ENCODE peak calls at places on chromosomes 1 and 21, in nine cellular contexts. One of them, this sample, is unnamed.

GRCh38 chr1:207805841-207806421 is 54.1 kb downstream of the CD46 start:
- DNase-seq in transverse colon: peak; percentile 63
- DNase-seq in cardiac muscle cell: no peak
- DNase-seq in fibroblast of lung: peak; percentile 96
- DNase-seq in effector memory CD4-positive, alpha-beta T cell: no peak
- DNase-seq in body of pancreas: peak; percentile 91
- DNase-seq in PC-3: peak; percentile 94
- DNase-seq in neuronal stem cell: no peak
- DNase-seq in mammary epithelial cell: peak; percentile 91
- DNase-seq in this sample: no peak

GRCh38 chr1:7784492-7785071 is 491 bp downstream of the PER3 start:
- DNase-seq in neuronal stem cell: no peak
- DNase-seq in effector memory CD4-positive, alpha-beta T cell: no peak
- DNase-seq in cardiac muscle cell: no peak
- DNase-seq in body of pancreas: peak; percentile 49
- DNase-seq in PC-3: no peak
- DNase-seq in mammary epithelial cell: no peak
- DNase-seq in fibroblast of lung: no peak
- DNase-seq in transverse colon: peak; percentile 19
- DNase-seq in this sample: no peak

GRCh38 chr1:245278846-245279245 is 124.1 kb downstream of the KIF26B start:
- DNase-seq in fibroblast of lung: no peak
- DNase-seq in mammary epithelial cell: no peak
- DNase-seq in PC-3: no peak
- DNase-seq in transverse colon: no peak
- DNase-seq in cardiac muscle cell: peak; percentile 51
- DNase-seq in neuronal stem cell: no peak
- DNase-seq in effector memory CD4-positive, alpha-beta T cell: no peak
- DNase-seq in body of pancreas: no peak
- DNase-seq in this sample: no peak

GRCh38 chr1:234607091-234608025 is 2.6 kb downstream of the IRF2BP2 start:
- DNase-seq in effector memory CD4-positive, alpha-beta T cell: peak; percentile 10
- DNase-seq in PC-3: peak; percentile 25
- DNase-seq in neuronal stem cell: peak; percentile 64
- DNase-seq in fibroblast of lung: no peak
- DNase-seq in body of pancreas: peak; percentile 51
- DNase-seq in cardiac muscle cell: peak; percentile 59
- DNase-seq in transverse colon: peak; percentile 44
- DNase-seq in mammary epithelial cell: peak; percentile 43
- DNase-seq in this sample: peak; percentile 35

GRCh38 chr1:117964290-117965038 is 34.9 kb downstream of the WDR3 start:
- DNase-seq in PC-3: no peak
- DNase-seq in fibroblast of lung: no peak
- DNase-seq in neuronal stem cell: no peak
- DNase-seq in transverse colon: no peak
- DNase-seq in body of pancreas: no peak
- DNase-seq in mammary epithelial cell: no peak
- DNase-seq in effector memory CD4-positive, alpha-beta T cell: no peak
- DNase-seq in cardiac muscle cell: no peak
- DNase-seq in this sample: no peak

GRCh38 chr1:19582318-19582717 is 61.8 kb upstream of the NBL1 start:
- DNase-seq in cardiac muscle cell: peak; percentile 62
- DNase-seq in body of pancreas: peak; percentile 72
- DNase-seq in effector memory CD4-positive, alpha-beta T cell: peak; percentile 49
- DNase-seq in PC-3: peak; percentile 60
- DNase-seq in transverse colon: peak; percentile 88
- DNase-seq in fibroblast of lung: no peak
- DNase-seq in neuronal stem cell: peak; percentile 46
- DNase-seq in mammary epithelial cell: peak; percentile 42
- DNase-seq in this sample: peak; percentile 64

GRCh38 chr1:159122005-159122621 is 45.5 kb upstream of the AIM2 start:
- DNase-seq in effector memory CD4-positive, alpha-beta T cell: no peak
- DNase-seq in PC-3: peak; percentile 40
- DNase-seq in neuronal stem cell: no peak
- DNase-seq in fibroblast of lung: peak; percentile 25
- DNase-seq in mammary epithelial cell: peak; percentile 55
- DNase-seq in body of pancreas: no peak
- DNase-seq in transverse colon: no peak
- DNase-seq in cardiac muscle cell: no peak
- DNase-seq in this sample: no peak

GRCh38 chr1:242147096-242147976 is 148.4 kb upstream of the MAP1LC3C start:
- DNase-seq in body of pancreas: no peak
- DNase-seq in fibroblast of lung: peak; percentile 71
- DNase-seq in effector memory CD4-positive, alpha-beta T cell: no peak
- DNase-seq in mammary epithelial cell: peak; percentile 86
- DNase-seq in neuronal stem cell: no peak
- DNase-seq in transverse colon: no peak
- DNase-seq in cardiac muscle cell: no peak
- DNase-seq in PC-3: peak; percentile 70
- DNase-seq in this sample: no peak

GRCh38 chr1:93443456-93443855 is 4.5 kb upstream of the FNBP1L start:
- DNase-seq in cardiac muscle cell: no peak
- DNase-seq in transverse colon: no peak
- DNase-seq in body of pancreas: no peak
- DNase-seq in neuronal stem cell: no peak
- DNase-seq in PC-3: no peak
- DNase-seq in fibroblast of lung: no peak
- DNase-seq in effector memory CD4-positive, alpha-beta T cell: no peak
- DNase-seq in mammary epithelial cell: no peak
- DNase-seq in this sample: no peak

GRCh38 chr1:228299211-228299610 is 91.4 kb downstream of the OBSCN start:
- DNase-seq in neuronal stem cell: no peak
- DNase-seq in mammary epithelial cell: no peak
- DNase-seq in effector memory CD4-positive, alpha-beta T cell: no peak
- DNase-seq in PC-3: no peak
- DNase-seq in cardiac muscle cell: no peak
- DNase-seq in fibroblast of lung: no peak
- DNase-seq in transverse colon: no peak
- DNase-seq in body of pancreas: no peak
- DNase-seq in this sample: no peak

GRCh38 chr1:244313346-244313745 is 138.4 kb downstream of the ADSS2 start:
- DNase-seq in neuronal stem cell: no peak
- DNase-seq in effector memory CD4-positive, alpha-beta T cell: no peak
- DNase-seq in fibroblast of lung: no peak
- DNase-seq in mammary epithelial cell: no peak
- DNase-seq in PC-3: no peak
- DNase-seq in cardiac muscle cell: no peak
- DNase-seq in transverse colon: no peak
- DNase-seq in body of pancreas: no peak
- DNase-seq in this sample: no peak

GRCh38 chr1:198590454-198590853 is 48.4 kb upstream of the PTPRC start:
- DNase-seq in fibroblast of lung: no peak
- DNase-seq in transverse colon: no peak
- DNase-seq in PC-3: no peak
- DNase-seq in body of pancreas: no peak
- DNase-seq in cardiac muscle cell: no peak
- DNase-seq in effector memory CD4-positive, alpha-beta T cell: no peak
- DNase-seq in neuronal stem cell: no peak
- DNase-seq in mammary epithelial cell: no peak
- DNase-seq in this sample: no peak

GRCh38 chr1:172980456-172980855 is 70.3 kb downstream of the TNFSF18 start:
- DNase-seq in mammary epithelial cell: no peak
- DNase-seq in transverse colon: no peak
- DNase-seq in fibroblast of lung: peak; percentile 58
- DNase-seq in body of pancreas: no peak
- DNase-seq in effector memory CD4-positive, alpha-beta T cell: no peak
- DNase-seq in PC-3: peak; percentile 57
- DNase-seq in neuronal stem cell: no peak
- DNase-seq in cardiac muscle cell: no peak
- DNase-seq in this sample: no peak

GRCh38 chr1:213376862-213377372 is 325.9 kb downstream of the RPS6KC1 start:
- DNase-seq in cardiac muscle cell: peak; percentile 17
- DNase-seq in effector memory CD4-positive, alpha-beta T cell: no peak
- DNase-seq in transverse colon: no peak
- DNase-seq in neuronal stem cell: no peak
- DNase-seq in PC-3: no peak
- DNase-seq in body of pancreas: no peak
- DNase-seq in mammary epithelial cell: no peak
- DNase-seq in fibroblast of lung: no peak
- DNase-seq in this sample: no peak

DNA sequence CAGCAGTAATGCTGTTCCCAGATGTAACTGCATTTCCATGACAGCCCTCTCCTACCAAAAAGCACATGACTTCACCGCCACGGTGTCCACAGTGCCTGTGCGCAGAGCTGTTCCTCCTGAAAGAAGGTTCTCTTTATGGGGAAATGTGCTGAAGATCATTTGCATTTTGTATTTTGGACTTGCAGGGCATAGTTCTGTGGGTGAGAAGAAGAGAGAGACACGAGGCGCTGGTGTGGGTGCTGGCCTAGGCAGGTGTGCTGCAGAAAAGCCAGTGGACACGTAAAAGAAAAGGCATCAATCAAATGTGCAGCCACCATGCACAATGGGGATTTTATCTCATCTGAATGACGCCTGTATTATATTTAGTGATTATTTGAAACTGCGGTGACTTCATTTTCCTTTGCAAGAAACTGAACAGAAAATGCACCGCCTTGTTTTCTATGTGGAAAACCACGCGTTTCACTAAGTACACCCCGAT is 21.3 kb downstream of the SLC37A1 start:
- DNase-seq in effector memory CD4-positive, alpha-beta T cell: no peak
- DNase-seq in body of pancreas: no peak
- DNase-seq in fibroblast of lung: no peak
- DNase-seq in cardiac muscle cell: no peak
- DNase-seq in PC-3: no peak
- DNase-seq in neuronal stem cell: no peak
- DNase-seq in mammary epithelial cell: no peak
- DNase-seq in transverse colon: peak; percentile 19
- DNase-seq in this sample: no peak
- H3K4me1 ChIP-seq in effector memory CD4-positive, alpha-beta T cell: no peaks in the 10 kb centered on the region
- H3K4me1 ChIP-seq in body of pancreas: peaks cover 3% of the 10 kb centered on the region
- H3K4me1 ChIP-seq in fibroblast of lung: no peaks in the 10 kb centered on the region
- H3K4me1 ChIP-seq in cardiac muscle cell: no peaks in the 10 kb centered on the region
- H3K4me1 ChIP-seq in PC-3: no peaks in the 10 kb centered on the region
- H3K4me1 ChIP-seq in neuronal stem cell: no peaks in the 10 kb centered on the region
- H3K4me1 ChIP-seq in mammary epithelial cell: no peaks in the 10 kb centered on the region
- H3K4me1 ChIP-seq in transverse colon: no peaks in the 10 kb centered on the region
- H3K4me1 ChIP-seq in this sample: no peaks in the 10 kb centered on the region

GRCh38 chr1:184392779-184393522 is 6.1 kb downstream of the C1orf21 start:
- DNase-seq in body of pancreas: no peak
- DNase-seq in cardiac muscle cell: no peak
- DNase-seq in transverse colon: no peak
- DNase-seq in PC-3: no peak
- DNase-seq in fibroblast of lung: no peak
- DNase-seq in effector memory CD4-positive, alpha-beta T cell: no peak
- DNase-seq in mammary epithelial cell: peak; percentile 39
- DNase-seq in neuronal stem cell: no peak
- DNase-seq in this sample: no peak

GRCh38 chr1:184396081-184396480 is 9.3 kb downstream of the C1orf21 start:
- DNase-seq in neuronal stem cell: no peak
- DNase-seq in PC-3: no peak
- DNase-seq in transverse colon: no peak
- DNase-seq in fibroblast of lung: no peak
- DNase-seq in cardiac muscle cell: no peak
- DNase-seq in effector memory CD4-positive, alpha-beta T cell: no peak
- DNase-seq in body of pancreas: no peak
- DNase-seq in mammary epithelial cell: no peak
- DNase-seq in this sample: no peak

GRCh38 chr1:184393924-184394323 is 7.1 kb downstream of the C1orf21 start:
- DNase-seq in mammary epithelial cell: no peak
- DNase-seq in neuronal stem cell: no peak
- DNase-seq in body of pancreas: no peak
- DNase-seq in effector memory CD4-positive, alpha-beta T cell: no peak
- DNase-seq in transverse colon: no peak
- DNase-seq in PC-3: no peak
- DNase-seq in fibroblast of lung: no peak
- DNase-seq in cardiac muscle cell: no peak
- DNase-seq in this sample: no peak

GRCh38 chr1:184399192-184399847 is 12.5 kb downstream of the C1orf21 start:
- DNase-seq in neuronal stem cell: no peak
- DNase-seq in transverse colon: no peak
- DNase-seq in PC-3: no peak
- DNase-seq in fibroblast of lung: no peak
- DNase-seq in cardiac muscle cell: no peak
- DNase-seq in body of pancreas: no peak
- DNase-seq in mammary epithelial cell: peak; percentile 34
- DNase-seq in effector memory CD4-positive, alpha-beta T cell: no peak
- DNase-seq in this sample: no peak

DNA sequence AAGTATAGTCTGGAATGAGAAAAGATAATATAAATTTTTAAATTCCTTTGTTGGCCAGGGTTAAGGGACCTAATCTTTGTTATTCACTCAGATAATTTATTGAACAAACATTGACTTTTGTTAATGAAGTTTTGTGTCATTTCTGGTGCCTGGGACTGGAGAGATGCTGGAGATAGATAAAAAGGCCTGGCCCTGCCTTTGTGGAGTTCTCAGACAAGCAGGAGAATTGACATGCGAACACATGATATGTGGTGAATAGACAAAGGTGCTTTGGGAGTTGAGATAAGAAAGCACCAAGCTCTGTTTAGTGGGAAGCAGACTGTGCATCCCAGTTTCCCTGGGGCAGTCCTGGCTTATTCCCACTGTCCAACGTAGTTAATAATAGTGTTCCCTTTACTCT is 8.5 kb downstream of the C1orf21 start:
- DNase-seq in effector memory CD4-positive, alpha-beta T cell: no peak
- DNase-seq in cardiac muscle cell: no peak
- DNase-seq in PC-3: no peak
- DNase-seq in mammary epithelial cell: no peak
- DNase-seq in transverse colon: no peak
- DNase-seq in fibroblast of lung: no peak
- DNase-seq in neuronal stem cell: no peak
- DNase-seq in body of pancreas: no peak
- DNase-seq in this sample: no peak
- H3K27ac ChIP-seq in effector memory CD4-positive, alpha-beta T cell: no peak overlapping the region
- H3K27ac ChIP-seq in cardiac muscle cell: no peak overlapping the region
- H3K27ac ChIP-seq in PC-3: no peak overlapping the region
- H3K27ac ChIP-seq in mammary epithelial cell: no peak overlapping the region
- H3K27ac ChIP-seq in transverse colon: no peak overlapping the region
- H3K27ac ChIP-seq in fibroblast of lung: no peak overlapping the region
- H3K27ac ChIP-seq in neuronal stem cell: no peak overlapping the region
- H3K27ac ChIP-seq in body of pancreas: no peak overlapping the region
- H3K27ac ChIP-seq in this sample: no peak overlapping the region

DNA sequence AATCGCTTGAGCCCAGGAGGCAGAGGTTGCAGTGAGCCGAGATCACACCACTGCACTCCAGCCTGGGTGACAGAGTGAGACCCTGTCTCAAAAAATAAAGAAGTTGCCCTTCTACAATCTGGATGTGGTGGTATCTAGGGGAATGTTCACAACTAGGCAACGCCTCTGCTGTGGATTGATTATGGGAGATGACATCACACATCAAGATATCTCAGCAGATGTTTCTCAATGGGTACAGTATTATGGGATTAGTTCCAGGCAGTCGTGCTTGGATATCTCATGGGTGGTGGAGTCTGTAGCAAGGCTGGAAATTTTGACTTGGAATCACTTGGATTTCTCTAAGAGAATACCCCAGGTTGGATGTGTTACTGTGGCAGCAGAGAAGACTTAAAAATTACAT is 7.7 kb downstream of the IFNAR2 start:
- DNase-seq in mammary epithelial cell: no peak
- DNase-seq in cardiac muscle cell: no peak
- DNase-seq in neuronal stem cell: no peak
- DNase-seq in fibroblast of lung: no peak
- DNase-seq in effector memory CD4-positive, alpha-beta T cell: no peak
- DNase-seq in PC-3: no peak
- DNase-seq in transverse colon: no peak
- DNase-seq in body of pancreas: no peak
- DNase-seq in this sample: no peak
- H3K9me3 ChIP-seq in mammary epithelial cell: no peaks in the 10 kb centered on the region
- H3K9me3 ChIP-seq in cardiac muscle cell: no peaks in the 10 kb centered on the region
- H3K9me3 ChIP-seq in neuronal stem cell: peaks cover 2% of the 10 kb centered on the region
- H3K9me3 ChIP-seq in fibroblast of lung: no peaks in the 10 kb centered on the region
- H3K9me3 ChIP-seq in effector memory CD4-positive, alpha-beta T cell: no peaks in the 10 kb centered on the region
- H3K9me3 ChIP-seq in PC-3: no peaks in the 10 kb centered on the region
- H3K9me3 ChIP-seq in transverse colon: no peaks in the 10 kb centered on the region
- H3K9me3 ChIP-seq in body of pancreas: no peaks in the 10 kb centered on the region
- H3K9me3 ChIP-seq in this sample: no peaks in the 10 kb centered on the region

GRCh38 chr1:26700711-26701110 is 4.9 kb downstream of the ARID1A start:
- DNase-seq in PC-3: no peak
- DNase-seq in body of pancreas: no peak
- DNase-seq in fibroblast of lung: peak; percentile 48
- DNase-seq in mammary epithelial cell: no peak
- DNase-seq in neuronal stem cell: no peak
- DNase-seq in transverse colon: no peak
- DNase-seq in cardiac muscle cell: no peak
- DNase-seq in effector memory CD4-positive, alpha-beta T cell: no peak
- DNase-seq in this sample: no peak
- H3K4me1 ChIP-seq in PC-3: peaks cover 73% of the 10 kb centered on the region
- H3K4me1 ChIP-seq in body of pancreas: peaks cover 76% of the 10 kb centered on the region
- H3K4me1 ChIP-seq in fibroblast of lung: peaks cover 24% of the 10 kb centered on the region
- H3K4me1 ChIP-seq in mammary epithelial cell: peaks cover 67% of the 10 kb centered on the region
- H3K4me1 ChIP-seq in neuronal stem cell: peaks cover 33% of the 10 kb centered on the region
- H3K4me1 ChIP-seq in transverse colon: peaks cover 59% of the 10 kb centered on the region
- H3K4me1 ChIP-seq in cardiac muscle cell: peaks cover 58% of the 10 kb centered on the region
- H3K4me1 ChIP-seq in effector memory CD4-positive, alpha-beta T cell: peaks cover 58% of the 10 kb centered on the region
- H3K4me1 ChIP-seq in this sample: peaks cover 76% of the 10 kb centered on the region